ENCODE peak calls at places on chromosomes 12 and 14, in six cellular contexts. H, L, X, F, M and T are unnamed samples.

GRCh38 chr12:121154793-121155375 is 22.2 kb downstream of the P2RX7 start:
- DNase-seq in H (no peak), M (no peak), X (no peak), F (no peak), L (no peak), T (no peak)

GRCh38 chr12:118884226-118884625 is 97.1 kb upstream of the SRRM4 start:
- DNase-seq in L (no peak), H (no peak), M (no peak), F (no peak), X (no peak), T (no peak)

GRCh38 chr12:120416490-120417216 is 21.3 kb upstream of the COX6A1 start:
- DNase-seq in F (no peak), M (no peak), X (no peak), H (no peak), L (no peak), T (no peak)

GRCh38 chr14:70822706-70823185 is 13.4 kb upstream of the MAP3K9 start:
- DNase-seq in L (peak), X (peak), M (peak), F (no peak), H (peak), T (no peak)

GRCh38 chr12:66929121-66929520 is 250.2 kb upstream of the GRIP1 start:
- DNase-seq in H (no peak), L (no peak), X (no peak), F (no peak), M (no peak), T (no peak)

GRCh38 chr12:122743895-122744525 is 8.6 kb upstream of the DENR start:
- DNase-seq in H (no peak), X (no peak), L (no peak), M (no peak), F (no peak), T (peak)

GRCh38 chr14:64736271-64737131 is 32.3 kb downstream of the PLEKHG3 start:
- DNase-seq in M (no peak), L (no peak), H (no peak), X (no peak), F (no peak), T (no peak)

GRCh38 chr12:128693115-128693514 is 130.6 kb downstream of the SLC15A4 start:
- DNase-seq in M (no peak), L (no peak), H (no peak), F (no peak), X (no peak), T (no peak)

GRCh38 chr14:34462132-34462893 is at the start of gene SPTSSA:
- DNase-seq in F (peak), M (peak), H (peak), L (peak), X (peak), T (peak)

GRCh38 chr14:95275507-95275906 is 44.2 kb downstream of the CLMN start:
- DNase-seq in L (no peak), X (no peak), M (no peak), H (no peak), F (no peak), T (peak)

GRCh38 chr12:72141381-72141780 is 130.8 kb upstream of the TRHDE start:
- DNase-seq in H (peak), M (peak), L (no peak), F (peak), X (no peak), T (peak)

GRCh38 chr14:28875937-28876910 is 109.6 kb downstream of the FOXG1 start:
- DNase-seq in M (no peak), H (no peak), F (no peak), X (peak), L (no peak), T (no peak)

GRCh38 chr14:32826404-32827082 is 112.1 kb upstream of the NPAS3 start:
- DNase-seq in X (peak), M (peak), H (no peak), F (peak), L (no peak), T (peak)

GRCh38 chr14:28770061-28770460 is 3.5 kb downstream of the FOXG1 start:
- DNase-seq in M (no peak), F (no peak), L (no peak), H (no peak), X (no peak), T (no peak)

GRCh38 chr12:53781218-53781801 is 29.5 kb upstream of the CISTR start:
- DNase-seq in H (peak), X (no peak), L (no peak), F (no peak), M (no peak), T (no peak)

GRCh38 chr12:64544796-64545382 is 65.4 kb upstream of the RASSF3 start:
- DNase-seq in M (no peak), F (no peak), L (no peak), H (no peak), X (no peak), T (no peak)

GRCh38 chr14:88245321-88245720 is 77.7 kb downstream of the KCNK10 start:
- DNase-seq in H (no peak), X (peak), L (no peak), M (no peak), F (no peak), T (no peak)

GRCh38 chr12:119911147-119911546 is 34.0 kb upstream of the CIT start:
- DNase-seq in H (peak), M (peak), L (no peak), F (peak), X (no peak), T (no peak)

GRCh38 chr12:47033081-47033480 is 46.3 kb upstream of the PCED1B start:
- DNase-seq in X (no peak), F (peak), M (peak), H (no peak), L (no peak), T (no peak)

GRCh38 chr14:54652188-54652889 is 85.4 kb downstream of the SAMD4A start:
- DNase-seq in X (peak), L (no peak), M (peak), H (peak), F (peak), T (no peak)

GRCh38 chr12:93098077-93098476 is 169.0 kb upstream of the EEA1 start:
- DNase-seq in H (peak), M (peak), X (peak), L (peak), F (peak), T (peak)

GRCh38 chr12:113005759-113006158 is 27.4 kb downstream of the OAS2 start:
- DNase-seq in F (no peak), X (peak), H (no peak), L (peak), M (peak), T (no peak)

GRCh38 chr12:69468237-69469026 is 1.8 kb upstream of the FRS2 start:
- DNase-seq in H (no peak), F (peak), M (no peak), X (no peak), L (no peak), T (peak)

GRCh38 chr14:97930191-97930590 is 1133.0 kb downstream of the VRK1 start:
- DNase-seq in H (no peak), X (no peak), M (no peak), L (no peak), F (no peak), T (no peak)

GRCh38 chr12:123948401-123949117 is 24.1 kb downstream of the CCDC92 start:
- DNase-seq in X (no peak), H (no peak), L (no peak), M (no peak), F (no peak), T (no peak)

GRCh38 chr12:104454997-104455396 is 1.8 kb upstream of the CHST11 start:
- DNase-seq in M (no peak), X (no peak), L (no peak), H (peak), F (peak), T (no peak)

GRCh38 chr14:22668417-22668816 is 24.3 kb upstream of the OR6J1 start:
- DNase-seq in H (peak), X (no peak), L (no peak), F (peak), M (peak), T (peak)

GRCh38 chr12:48366131-48366530 is 15.4 kb upstream of the ZNF641 start:
- DNase-seq in L (no peak), H (no peak), X (peak), M (no peak), F (no peak), T (no peak)

GRCh38 chr12:46209914-46210834 is 58.7 kb downstream of the SLC38A1 start:
- DNase-seq in H (no peak), M (no peak), F (no peak), L (peak), X (no peak), T (peak)

GRCh38 chr12:120822832-120823503 is 81.2 kb downstream of the SPPL3 start:
- DNase-seq in M (no peak), L (no peak), X (peak), H (no peak), F (no peak), T (no peak)

GRCh38 chr14:73763396-73763795 is 49.2 kb upstream of the PNMA1 start:
- DNase-seq in F (no peak), L (no peak), M (no peak), H (no peak), X (no peak), T (no peak)

GRCh38 chr12:107736914-107737313 is 24.0 kb downstream of the PRDM4 start:
- DNase-seq in X (no peak), H (no peak), F (no peak), L (no peak), M (no peak), T (peak)

GRCh38 chr12:11885261-11886038 is 185.3 kb upstream of the BCL2L14 start:
- DNase-seq in F (peak), X (no peak), M (peak), L (no peak), H (peak), T (no peak)

GRCh38 chr14:69670093-69670492 is 58.7 kb downstream of the SUSD6 start:
- DNase-seq in M (no peak), L (no peak), H (no peak), X (no peak), F (no peak), T (no peak)

GRCh38 chr14:105589161-105589925 is 63.0 kb downstream of the TMEM121 start:
- DNase-seq in M (no peak), F (no peak), X (no peak), H (no peak), L (no peak), T (peak)

GRCh38 chr14:50792058-50792477 is 38.9 kb downstream of the NIN start:
- DNase-seq in H (no peak), X (no peak), F (no peak), L (no peak), M (no peak), T (peak)

GRCh38 chr14:96086032-96086431 is 46.9 kb downstream of the C14orf132 start:
- DNase-seq in M (peak), L (no peak), H (peak), F (peak), X (no peak), T (peak)

GRCh38 chr14:75831455-75831854 is 150.3 kb downstream of the TGFB3 start:
- DNase-seq in F (peak), X (no peak), L (peak), H (peak), M (peak), T (no peak)

GRCh38 chr12:130633771-130634170 is 82.3 kb downstream of the RIMBP2 start:
- DNase-seq in L (no peak), M (no peak), H (no peak), F (no peak), X (peak), T (no peak)

GRCh38 chr12:41932470-41932991 is 212.1 kb downstream of the GXYLT1 start:
- DNase-seq in H (no peak), F (peak), M (no peak), X (peak), L (no peak), T (peak)
- H3K9ac ChIP-seq in H (peak), F (no peak), M (peak), X (no peak), L (no peak), T (no peak)

GRCh38 chr12:6551496-6552139 is 4.2 kb downstream of the IFFO1 start:
- DNase-seq in X (no peak), H (peak), F (peak), L (no peak), M (peak), T (no peak)
- H3K4me3 ChIP-seq in X (no peak), H (no peak), F (peak), L (no peak), M (peak), T (no peak)

GRCh38 chr12:6547987-6548386 is 7.9 kb downstream of the IFFO1 start:
- DNase-seq in F (peak), X (no peak), H (peak), L (no peak), M (peak), T (no peak)

GRCh38 chr12:6550294-6551062 is 5.4 kb downstream of the IFFO1 start:
- DNase-seq in X (no peak), M (no peak), F (no peak), H (no peak), L (no peak), T (no peak)

GRCh38 chr12:6549379-6550151 is 6.3 kb downstream of the IFFO1 start:
- DNase-seq in H (no peak), F (no peak), X (no peak), L (no peak), M (no peak), T (no peak)

GRCh38 chr12:6547566-6547965 is 8.3 kb downstream of the IFFO1 start:
- DNase-seq in F (no peak), X (no peak), L (no peak), M (no peak), H (no peak), T (no peak)

DNA sequence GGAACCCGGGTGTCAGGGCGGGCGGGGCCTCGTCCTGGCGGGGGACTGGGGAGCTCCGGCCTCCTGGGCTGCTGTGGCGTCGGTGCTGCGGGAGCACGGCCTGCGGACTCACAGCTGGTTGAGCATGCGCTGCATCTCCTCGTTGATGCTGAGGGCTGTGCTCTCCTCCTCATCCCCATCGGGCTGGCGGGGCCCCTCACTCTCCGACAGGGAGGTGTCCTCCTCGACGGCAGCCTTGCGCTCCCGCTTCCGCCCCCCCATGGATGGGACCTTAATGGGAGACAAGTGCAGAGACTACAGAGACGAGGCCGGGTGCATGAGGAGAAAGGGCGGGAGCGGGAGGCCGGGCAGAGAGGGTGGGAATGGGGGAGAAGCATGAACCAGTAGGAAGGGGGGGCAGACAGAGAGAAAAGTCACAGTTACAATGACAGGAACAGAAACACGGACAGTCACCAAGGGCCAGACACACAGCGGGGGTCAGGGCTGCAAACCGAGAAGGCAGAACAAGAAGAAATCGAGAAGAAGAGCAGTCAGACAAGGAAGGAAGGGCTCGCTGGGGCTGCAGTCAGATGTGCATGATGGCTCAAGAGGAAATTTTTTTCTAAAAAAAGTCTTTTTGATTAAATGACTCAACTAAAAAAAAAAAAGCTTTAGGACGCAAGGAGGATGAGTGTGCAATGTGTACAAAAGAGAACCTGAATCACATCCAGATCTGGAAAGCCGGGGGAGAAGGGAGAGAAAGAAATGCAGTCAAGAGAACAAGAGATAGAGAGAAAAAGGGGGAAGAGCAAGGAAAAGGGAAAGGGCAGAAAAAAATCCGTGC is 7.1 kb downstream of the IFFO1 start:
- DNase-seq in F (peak), M (peak), L (no peak), H (peak), X (no peak), T (no peak)
- H3K9ac ChIP-seq in F (peak), M (peak), L (no peak), H (peak), X (no peak), T (no peak)

GRCh38 chr12:27845187-27845586 is 65.2 kb upstream of the MANSC4 start:
- DNase-seq in F (no peak), H (no peak), X (no peak), L (no peak), M (no peak), T (no peak)

GRCh38 chr12:27843714-27844245 is 63.7 kb upstream of the MANSC4 start:
- DNase-seq in H (peak), M (peak), X (peak), F (peak), L (no peak), T (no peak)

GRCh38 chr12:27841392-27841882 is 61.4 kb upstream of the MANSC4 start:
- DNase-seq in F (no peak), M (no peak), L (no peak), H (peak), X (no peak), T (no peak)

GRCh38 chr12:27840229-27840999 is 60.4 kb upstream of the MANSC4 start:
- DNase-seq in M (peak), H (no peak), X (no peak), L (no peak), F (peak), T (no peak)

DNA sequence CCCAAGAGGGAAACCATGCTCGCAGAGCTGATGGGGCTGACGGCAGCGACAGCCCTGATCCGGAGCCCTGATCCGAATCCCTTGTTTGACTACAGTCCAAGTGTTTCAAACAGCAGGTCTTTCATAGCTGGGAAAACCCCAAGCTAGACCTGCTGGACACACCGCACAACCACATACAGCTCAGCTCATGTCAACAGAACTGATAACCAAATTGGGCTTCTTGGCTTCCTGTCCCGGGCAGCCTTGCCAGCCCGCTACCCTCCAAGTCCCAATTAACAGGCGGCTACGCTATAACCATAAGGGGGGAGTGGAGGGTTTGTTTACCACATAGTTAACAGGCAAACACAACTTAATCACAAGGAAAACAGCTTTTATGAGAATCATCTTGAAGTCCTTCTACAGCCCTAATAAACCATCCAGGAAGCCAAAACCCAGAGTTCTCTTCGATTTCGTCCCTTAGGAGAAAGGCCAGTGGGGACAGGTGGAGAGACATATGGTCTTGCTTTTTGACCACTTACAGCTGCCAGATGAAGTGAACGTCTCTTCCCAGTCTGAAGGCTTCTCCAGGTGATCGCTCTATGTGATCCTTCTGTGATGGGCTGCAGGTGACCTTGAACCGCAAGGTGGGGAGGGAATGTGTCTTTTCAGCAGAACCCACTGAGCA is 64.5 kb upstream of the MANSC4 start:
- DNase-seq in X (no peak), H (peak), L (no peak), F (no peak), M (peak), T (no peak)
- H3K4me3 ChIP-seq in X (no peak), H (no peak), L (no peak), F (no peak), M (peak), T (no peak)

DNA sequence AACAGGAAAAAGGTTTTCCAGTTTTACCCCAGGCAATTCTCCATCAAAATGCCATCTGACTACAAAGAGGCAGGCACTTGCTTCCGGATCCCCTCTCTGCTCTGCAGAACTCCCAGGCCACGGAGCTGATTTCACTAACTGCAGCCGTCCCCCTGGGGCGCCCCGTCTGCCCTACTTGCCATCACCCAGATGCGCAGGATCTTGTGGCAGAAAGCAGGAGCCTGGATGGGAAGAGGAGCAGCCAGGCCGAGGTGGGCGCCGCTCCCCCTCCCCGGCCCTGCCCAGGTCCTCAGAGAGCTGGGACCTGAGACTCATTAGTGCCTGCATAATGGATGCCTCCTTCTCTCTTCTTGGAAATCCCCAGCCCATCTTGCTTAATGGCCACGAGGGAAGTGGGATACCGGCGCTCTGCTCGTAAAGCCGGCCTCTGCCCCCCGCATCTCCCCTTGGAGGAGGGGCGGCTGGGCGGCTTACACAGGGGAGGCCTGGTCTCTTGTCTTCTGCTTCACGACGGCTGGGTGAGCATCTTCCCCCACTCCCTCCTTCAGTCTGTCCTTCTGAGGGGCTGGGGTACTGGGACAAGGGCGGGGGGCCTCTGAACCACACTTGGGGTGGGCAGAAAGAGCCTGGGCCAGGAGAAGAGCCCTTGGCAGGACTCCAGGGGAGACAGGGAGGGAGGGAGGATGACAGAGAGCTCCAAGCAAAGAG is 19.6 kb upstream of the EML1 start:
- DNase-seq in X (peak), M (no peak), F (no peak), H (no peak), L (no peak), T (no peak)
- H3K9ac ChIP-seq in X (no peak), M (no peak), F (no peak), H (no peak), L (no peak), T (no peak)

DNA sequence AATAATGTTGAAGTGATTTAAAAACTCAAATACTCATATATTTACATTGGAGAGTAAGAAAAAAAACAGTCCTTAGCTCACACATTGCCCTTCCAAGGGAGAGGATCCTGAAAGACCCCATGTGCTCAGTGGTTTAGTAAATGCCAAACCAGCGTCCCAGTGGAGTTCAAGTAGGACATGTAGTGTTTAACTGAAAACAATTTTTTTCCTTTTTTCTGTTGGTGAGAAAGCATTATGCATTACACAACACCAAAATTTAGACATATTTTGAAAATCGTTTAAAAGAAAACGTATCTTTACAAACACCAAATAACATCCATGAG is 33.6 kb downstream of the UBR7 start:
- DNase-seq in F (no peak), M (no peak), X (no peak), L (no peak), H (no peak), T (no peak)
- H3K4me3 ChIP-seq in F (no peak), M (no peak), X (no peak), L (no peak), H (no peak), T (no peak)